ENCODE peak calls at places on chromosomes 4 and X, in five cellular contexts. M is prostate gland, L is sigmoid colon, A is ovary, C is tibial nerve. J is an unnamed sample.
A peak's percentile ranks its signal among the peaks of the same experiment; 100 is the strongest.

GRCh38 chrX:41090568-41091238 is 5.5 kb downstream of the USP9X start:
- DNase-seq in L (no peak), M (no peak), C (no peak), A (no peak), J (no peak)

GRCh38 chrX:97294016-97294415 is 410.3 kb downstream of the RPA4 start:
- DNase-seq in M (no peak), A (no peak), C (no peak), L (no peak), J (no peak)

GRCh38 chrX:119132961-119133360 is 5.3 kb upstream of the KIAA1210 start:
- DNase-seq in M (no peak), L (no peak), C (no peak), A (no peak), J (no peak)

GRCh38 chr4:102867278-102868152 is 1.3 kb upstream of the CISD2 start:
- DNase-seq in A (no peak), M (no peak), L (no peak), C (no peak), J (no peak)

GRCh38 chr4:74125072-74125471 is 26.1 kb upstream of the CXCL2 start:
- DNase-seq in L (no peak), C (no peak), M (no peak), A (no peak), J (no peak)

GRCh38 chrX:45329217-45329616 is 128.5 kb upstream of the DIPK2B start:
- DNase-seq in L (no peak), C (no peak), M (no peak), A (no peak), J (no peak)

GRCh38 chrX:33190016-33190415 is 21.3 kb downstream of the DMD start:
- DNase-seq in C (no peak), A (no peak), L (no peak), M (no peak), J (no peak)

GRCh38 chrX:3699841-3700381 is 13.5 kb downstream of the PRKX start:
- DNase-seq in A (no peak), C (no peak), L (peak; percentile 54), M (no peak), J (no peak)

GRCh38 chr4:10554694-10555093 is 97.5 kb upstream of the ZNF518B start:
- DNase-seq in C (peak; percentile 40), M (peak; percentile 45), L (no peak), A (peak; percentile 28), J (peak; percentile 47)

GRCh38 chrX:13373807-13374187 is 53.9 kb upstream of the ATXN3L start:
- DNase-seq in C (no peak), L (no peak), M (no peak), A (no peak), J (no peak)

GRCh38 chr4:133152330-133152791 is 3.3 kb downstream of the PCDH10 start:
- DNase-seq in A (no peak), L (no peak), M (no peak), C (no peak), J (no peak)

GRCh38 chr4:140152015-140152703 is 1.8 kb downstream of the MAML3 start:
- DNase-seq in C (peak; percentile 27), M (peak; percentile 76), L (peak; percentile 86), A (peak; percentile 84), J (peak; percentile 85)

GRCh38 chr4:2935762-2936743 is 27.2 kb downstream of the NOP14 start:
- DNase-seq in A (no peak), L (peak; percentile 56), M (no peak), C (no peak), J (no peak)

GRCh38 chr4:2937146-2937857 is 25.9 kb downstream of the NOP14 start:
- DNase-seq in L (peak; percentile 66), C (no peak), A (no peak), M (peak; percentile 87), J (no peak)

GRCh38 chr4:2934813-2935761 is 28.1 kb downstream of the NOP14 start:
- DNase-seq in M (peak; percentile 94), C (peak; percentile 95), A (peak; percentile 96), L (peak; percentile 97), J (peak; percentile 95)

GRCh38 chr4:2937986-2938385 is 25.2 kb downstream of the NOP14 start:
- DNase-seq in C (no peak), A (no peak), M (no peak), L (peak; percentile 53), J (no peak)

DNA sequence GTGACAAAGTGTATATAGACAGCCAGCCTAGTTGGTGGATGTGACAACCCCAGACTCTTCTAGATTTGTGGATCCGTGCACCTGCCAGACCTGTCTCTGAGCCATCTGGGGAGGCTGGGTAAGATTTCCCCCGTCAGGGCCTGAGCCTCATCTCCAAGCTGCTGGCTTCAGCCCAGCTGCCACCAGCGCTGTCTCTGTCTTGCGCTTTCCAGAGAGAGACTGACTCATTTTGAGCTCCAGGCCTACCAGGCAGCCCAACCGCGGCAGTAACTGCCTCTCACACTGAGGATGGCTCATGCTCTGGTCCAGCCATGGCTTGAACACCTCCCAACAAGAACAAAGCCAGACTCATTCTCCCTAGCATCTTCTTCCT is 26.4 kb downstream of the NOP14 start:
- DNase-seq in A (no peak), M (no peak), L (peak; percentile 58), C (no peak), J (no peak)
- TF ChIP-seq POLR2A in A (no peak), M (no peak), L (no peak), C (no peak), J (no peak)

DNA sequence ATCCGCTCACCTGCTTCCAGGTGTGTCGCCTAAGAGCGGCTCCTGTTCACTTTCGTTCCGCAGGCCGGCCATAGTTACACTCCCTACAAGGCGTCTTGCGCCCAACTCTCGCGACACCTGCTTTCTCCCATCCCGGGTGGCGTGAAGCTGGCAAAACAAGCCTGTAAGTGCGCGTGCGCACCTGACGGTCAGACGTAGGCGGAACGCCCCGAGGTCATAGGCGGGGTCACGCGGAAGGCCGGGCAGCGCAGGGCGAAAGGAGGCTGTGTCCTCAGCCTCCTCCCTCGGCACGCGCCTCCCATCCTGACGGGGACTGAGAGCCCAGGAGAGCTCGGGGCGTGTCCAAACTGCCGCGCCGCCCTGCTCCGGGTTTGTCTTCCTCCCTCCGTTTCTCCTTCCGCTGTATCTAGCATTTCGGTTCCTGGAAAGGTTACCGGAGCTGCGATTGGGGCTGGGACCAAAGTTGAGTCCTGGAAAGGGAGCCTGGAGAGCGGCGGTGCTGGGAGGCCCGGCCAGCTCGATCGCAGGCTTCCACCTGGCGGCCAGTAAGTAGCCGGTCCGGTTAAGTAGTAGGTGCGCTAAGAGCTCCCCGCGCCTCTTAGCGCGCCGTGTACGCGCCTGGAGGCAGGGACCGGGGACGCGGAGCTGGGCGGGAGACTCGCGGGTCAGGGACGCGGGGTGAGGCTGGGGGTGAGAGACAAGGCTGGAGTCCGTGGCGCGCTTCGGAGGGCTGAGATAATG is at the start of the genes ABHD18 and MFSD8:
- DNase-seq in C (peak; percentile 97), M (peak; percentile 99), A (peak; percentile 99), L (peak; percentile 100), J (peak; percentile 99)
- TF ChIP-seq POLR2A in C (peak; percentile 81), M (peak; percentile 87), A (peak; percentile 61), L (peak; percentile 46), J (no peak)

GRCh38 chr4:88285235-88285505 is 809 bp upstream of the PPM1K start:
- DNase-seq in A (no peak), L (no peak), C (no peak), M (no peak), J (no peak)

GRCh38 chr4:88283661-88284377 is 542 bp downstream of the PPM1K start:
- DNase-seq in L (peak; percentile 82), M (peak; percentile 53), A (peak; percentile 71), C (peak; percentile 28), J (peak; percentile 68)

GRCh38 chr4:88286897-88287296 is 2.5 kb upstream of the PPM1K start:
- DNase-seq in L (no peak), A (no peak), M (no peak), C (no peak), J (no peak)

GRCh38 chr4:88280228-88280795 is 4.0 kb downstream of the PPM1K start:
- DNase-seq in C (no peak), A (no peak), M (no peak), L (no peak), J (peak; percentile 9)

GRCh38 chr4:88284378-88285234 is at the start of gene PPM1K:
- DNase-seq in A (peak; percentile 100), L (peak; percentile 100), M (peak; percentile 100), C (peak; percentile 99), J (peak; percentile 100)
- TF ChIP-seq POLR2A in A (peak; percentile 92), L (peak; percentile 87), M (peak; percentile 85), C (peak; percentile 94), J (peak; percentile 96)

DNA sequence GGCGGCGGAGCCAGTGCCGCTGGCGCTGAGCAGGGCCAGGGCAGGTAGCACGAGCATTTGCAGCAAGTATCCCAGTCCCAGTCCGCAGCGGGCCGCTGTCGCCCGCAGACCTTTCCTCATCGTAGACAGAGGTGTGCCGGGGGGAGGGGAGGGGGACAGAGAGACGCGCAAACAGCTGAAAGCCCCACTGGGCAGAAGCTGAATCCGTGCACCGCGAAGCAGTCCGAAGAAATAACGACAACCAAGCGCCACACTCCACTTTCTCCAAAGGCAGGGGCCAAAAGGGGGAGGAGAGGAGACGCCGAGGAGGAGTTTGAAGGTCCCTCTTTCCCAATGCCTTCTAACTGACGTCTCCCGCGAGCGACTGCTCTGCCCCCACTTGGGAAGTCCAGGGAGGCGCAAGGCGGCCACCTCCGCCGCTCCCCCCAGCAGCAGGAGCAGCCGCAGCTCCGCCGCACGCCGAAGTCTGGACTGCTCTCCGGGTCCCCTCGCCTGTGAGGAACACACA is at the start of gene UNC5C:
- DNase-seq in M (peak; percentile 17), A (peak; percentile 55), C (peak; percentile 43), L (peak; percentile 88), J (peak; percentile 93)
- TF ChIP-seq POLR2A in M (no peak), A (peak; percentile 86), C (peak; percentile 54), L (peak; percentile 29), J (peak; percentile 77)

DNA sequence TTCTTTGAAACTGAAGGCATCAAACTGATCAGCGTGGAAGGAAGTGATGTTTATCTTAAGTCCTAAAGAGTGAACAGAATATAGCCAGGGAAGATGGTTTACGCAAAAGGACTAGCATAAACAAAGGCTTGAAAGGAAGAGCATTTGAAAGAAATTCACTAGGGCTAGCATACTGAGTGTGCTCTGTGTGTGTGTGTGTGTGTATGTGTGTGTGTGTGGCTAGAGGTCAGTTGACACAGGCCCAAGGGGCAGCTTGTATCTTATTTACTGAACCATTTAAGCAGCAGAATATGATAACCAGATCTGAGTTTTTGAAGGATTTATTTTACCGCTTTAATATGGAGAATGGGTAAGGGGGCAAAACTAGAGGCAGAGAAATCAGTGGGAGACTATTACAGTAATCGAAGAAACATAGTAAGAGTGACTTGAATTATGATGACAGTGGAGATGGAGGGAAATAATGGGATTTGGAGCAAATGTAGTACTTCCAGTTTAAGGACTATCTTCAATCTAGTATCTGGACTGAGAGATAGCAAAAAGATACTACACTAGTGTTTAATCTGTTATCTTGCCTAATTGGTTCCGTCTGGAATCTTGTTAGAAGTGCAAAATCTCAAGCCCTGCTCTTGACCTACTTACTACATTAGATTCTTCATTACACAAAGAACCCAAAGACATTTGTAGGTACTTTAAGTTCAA is 36.9 kb downstream of the CEP44 start:
- DNase-seq in L (no peak), C (no peak), A (no peak), M (no peak), J (no peak)
- TF ChIP-seq POLR2A in L (no peak), C (no peak), A (no peak), M (no peak), J (no peak)

J was measured in thyroid gland.